ENCODE peak calls at places on chromosomes 13 and 19, in seven cellular contexts. One of them, this sample, is unnamed.

GRCh38 chr19:2578391-2578826 is 102.5 kb downstream of the GADD45B start:
- DNase-seq in GM12878: no peak
- DNase-seq in A549: peak; percentile 42
- DNase-seq in HepG2: no peak
- DNase-seq in IMR-90: peak; percentile 49
- DNase-seq in SK-N-SH: no peak
- DNase-seq in K562: no peak
- DNase-seq in this sample: no peak

GRCh38 chr13:111626371-111627305 is 306.2 kb downstream of the TEX29 start:
- DNase-seq in IMR-90: no peak
- DNase-seq in HepG2: no peak
- DNase-seq in K562: no peak
- DNase-seq in A549: no peak
- DNase-seq in GM12878: no peak
- DNase-seq in SK-N-SH: no peak
- DNase-seq in this sample: no peak

GRCh38 chr19:12790628-12791344 is 500 bp upstream of the JUNB start:
- DNase-seq in SK-N-SH: no peak
- DNase-seq in HepG2: no peak
- DNase-seq in GM12878: no peak
- DNase-seq in IMR-90: no peak
- DNase-seq in K562: no peak
- DNase-seq in A549: no peak
- DNase-seq in this sample: no peak

GRCh38 chr19:4045597-4046361 is 20.9 kb downstream of the ZBTB7A start:
- DNase-seq in K562: no peak
- DNase-seq in HepG2: no peak
- DNase-seq in A549: no peak
- DNase-seq in IMR-90: no peak
- DNase-seq in GM12878: no peak
- DNase-seq in SK-N-SH: no peak
- DNase-seq in this sample: no peak

GRCh38 chr19:38917921-38918491 is 6.0 kb upstream of the CCER2 start:
- DNase-seq in HepG2: peak; percentile 62
- DNase-seq in A549: peak; percentile 90
- DNase-seq in IMR-90: no peak
- DNase-seq in K562: no peak
- DNase-seq in GM12878: no peak
- DNase-seq in SK-N-SH: peak; percentile 65
- DNase-seq in this sample: no peak

GRCh38 chr13:95254341-95254740 is 46.9 kb downstream of the ABCC4 start:
- DNase-seq in K562: no peak
- DNase-seq in GM12878: no peak
- DNase-seq in IMR-90: peak; percentile 39
- DNase-seq in HepG2: no peak
- DNase-seq in A549: no peak
- DNase-seq in SK-N-SH: no peak
- DNase-seq in this sample: no peak

GRCh38 chr19:33558846-33559245 is 37.3 kb upstream of the PEPD start:
- DNase-seq in K562: no peak
- DNase-seq in IMR-90: no peak
- DNase-seq in GM12878: no peak
- DNase-seq in HepG2: no peak
- DNase-seq in A549: no peak
- DNase-seq in SK-N-SH: no peak
- DNase-seq in this sample: no peak

GRCh38 chr19:47897857-47898256 is 11.7 kb upstream of the SULT2A1 start:
- DNase-seq in A549: no peak
- DNase-seq in GM12878: no peak
- DNase-seq in HepG2: no peak
- DNase-seq in IMR-90: no peak
- DNase-seq in K562: no peak
- DNase-seq in SK-N-SH: no peak
- DNase-seq in this sample: no peak

GRCh38 chr19:5903054-5903501 is 512 bp downstream of the NDUFA11 start:
- DNase-seq in IMR-90: peak; percentile 49
- DNase-seq in K562: peak; percentile 45
- DNase-seq in GM12878: no peak
- DNase-seq in HepG2: no peak
- DNase-seq in SK-N-SH: no peak
- DNase-seq in A549: no peak
- DNase-seq in this sample: no peak

GRCh38 chr19:3788991-3789778 is 3.0 kb upstream of the MATK start:
- DNase-seq in IMR-90: no peak
- DNase-seq in K562: no peak
- DNase-seq in SK-N-SH: no peak
- DNase-seq in GM12878: no peak
- DNase-seq in A549: no peak
- DNase-seq in HepG2: no peak
- DNase-seq in this sample: no peak

GRCh38 chr19:3366104-3366760 is at the start of gene NFIC:
- DNase-seq in A549: no peak
- DNase-seq in GM12878: no peak
- DNase-seq in IMR-90: peak; percentile 79
- DNase-seq in SK-N-SH: peak; percentile 84
- DNase-seq in HepG2: no peak
- DNase-seq in K562: peak; percentile 80
- DNase-seq in this sample: no peak

DNA sequence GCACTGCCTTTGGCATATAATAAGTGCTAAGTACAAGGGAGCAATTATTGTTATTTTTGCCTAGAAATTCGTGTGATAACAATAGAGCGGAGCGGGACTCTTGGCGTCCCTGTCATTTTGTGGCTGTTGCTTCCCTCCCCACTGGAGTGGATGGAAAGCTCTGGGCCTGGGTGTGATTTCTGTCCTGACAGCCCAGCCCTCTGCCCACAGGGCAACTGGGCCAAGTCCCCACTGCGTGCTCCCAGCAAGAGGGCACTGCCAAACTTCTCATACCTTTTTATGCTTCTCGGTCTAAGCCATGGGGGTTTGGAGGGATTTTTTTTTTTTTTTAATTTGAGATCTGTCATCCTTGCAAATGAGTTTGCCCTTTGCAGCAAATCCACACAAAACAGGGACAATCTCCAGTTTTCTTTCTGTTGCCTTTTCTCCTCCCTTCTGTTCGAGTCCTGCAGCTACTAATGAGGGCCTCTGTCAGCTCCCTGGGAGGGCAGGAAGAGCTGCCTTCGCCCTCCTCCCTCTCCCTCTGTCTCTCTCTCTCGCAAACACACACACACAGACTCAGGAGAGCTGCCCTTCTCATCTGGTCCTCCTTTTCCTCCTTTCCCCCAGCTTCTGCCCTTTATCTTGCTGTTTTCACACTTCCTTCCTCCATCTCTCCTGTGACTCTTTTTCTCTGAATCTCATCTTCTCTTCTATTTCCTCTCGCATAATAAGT is 103.9 kb downstream of the DNAJC15 start:
- DNase-seq in HepG2: no peak
- DNase-seq in A549: no peak
- DNase-seq in IMR-90: no peak
- DNase-seq in SK-N-SH: no peak
- DNase-seq in GM12878: no peak
- DNase-seq in K562: no peak
- DNase-seq in this sample: no peak
- TF ChIP-seq RFX5 in HepG2: no peak
- TF ChIP-seq RFX5 in A549: no peak
- TF ChIP-seq RFX5 in IMR-90: no peak
- TF ChIP-seq RFX5 in SK-N-SH: no peak
- TF ChIP-seq RFX5 in GM12878: no peak
- TF ChIP-seq RFX5 in K562: no peak
- TF ChIP-seq RFX5 in this sample: no peak

DNA sequence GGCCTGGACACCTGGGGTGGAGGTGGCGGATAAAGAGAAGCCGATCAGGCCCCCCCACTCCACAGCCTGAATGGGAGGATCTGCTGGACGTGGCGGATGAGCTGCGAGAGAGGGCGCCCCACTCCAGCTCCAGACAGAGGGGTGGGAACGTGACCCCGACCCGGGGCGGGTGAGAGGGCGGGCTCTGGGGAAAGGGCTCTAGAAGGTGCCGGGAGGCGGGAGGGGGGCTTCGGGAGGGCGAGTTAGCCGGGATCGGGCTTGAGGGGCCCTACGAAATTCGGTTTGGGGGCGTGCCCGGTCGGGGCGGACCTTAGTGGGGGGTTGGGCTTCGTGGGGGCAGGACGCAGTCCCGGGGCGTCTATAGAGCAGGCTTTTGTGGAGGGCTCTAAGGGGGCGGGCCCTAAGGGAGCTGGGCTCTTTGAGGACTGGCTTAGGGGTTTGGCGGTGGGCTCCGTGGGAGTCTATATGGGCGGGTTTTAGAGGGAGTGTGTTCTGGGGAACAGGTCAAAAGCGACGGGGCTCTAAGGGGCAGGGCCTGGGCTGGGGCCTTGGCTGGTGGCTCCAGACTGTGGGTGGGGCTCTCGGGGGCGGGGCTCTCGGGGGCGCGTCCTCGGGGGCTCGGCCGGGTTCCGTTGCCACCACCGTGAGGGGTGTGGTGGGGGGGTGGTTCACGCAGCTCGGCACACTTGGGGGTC is 4.1 kb upstream of the NANOS3 start:
- DNase-seq in K562: peak; percentile 92
- DNase-seq in IMR-90: no peak
- DNase-seq in A549: peak; percentile 71
- DNase-seq in SK-N-SH: peak; percentile 43
- DNase-seq in GM12878: no peak
- DNase-seq in HepG2: no peak
- DNase-seq in this sample: no peak
- TF ChIP-seq RFX5 in K562: no peak
- TF ChIP-seq RFX5 in IMR-90: no peak
- TF ChIP-seq RFX5 in A549: no peak
- TF ChIP-seq RFX5 in SK-N-SH: no peak
- TF ChIP-seq RFX5 in GM12878: no peak
- TF ChIP-seq RFX5 in HepG2: no peak
- TF ChIP-seq RFX5 in this sample: no peak

GRCh38 chr13:96903085-96903484 is 91.2 kb downstream of the OXGR1 start:
- DNase-seq in GM12878: no peak
- DNase-seq in A549: no peak
- DNase-seq in IMR-90: no peak
- DNase-seq in K562: no peak
- DNase-seq in HepG2: no peak
- DNase-seq in SK-N-SH: no peak
- DNase-seq in this sample: no peak

GRCh38 chr13:96898855-96899254 is 95.4 kb downstream of the OXGR1 start:
- DNase-seq in IMR-90: no peak
- DNase-seq in K562: no peak
- DNase-seq in SK-N-SH: no peak
- DNase-seq in HepG2: no peak
- DNase-seq in A549: no peak
- DNase-seq in GM12878: no peak
- DNase-seq in this sample: no peak

GRCh38 chr13:96900992-96901391 is 93.3 kb downstream of the OXGR1 start:
- DNase-seq in SK-N-SH: peak; percentile 13
- DNase-seq in A549: no peak
- DNase-seq in GM12878: no peak
- DNase-seq in K562: no peak
- DNase-seq in IMR-90: no peak
- DNase-seq in HepG2: no peak
- DNase-seq in this sample: no peak

GRCh38 chr13:96899946-96900345 is 94.3 kb downstream of the OXGR1 start:
- DNase-seq in IMR-90: no peak
- DNase-seq in HepG2: no peak
- DNase-seq in GM12878: no peak
- DNase-seq in K562: no peak
- DNase-seq in SK-N-SH: no peak
- DNase-seq in A549: no peak
- DNase-seq in this sample: no peak

GRCh38 chr13:96898212-96898611 is 96.1 kb downstream of the OXGR1 start:
- DNase-seq in IMR-90: no peak
- DNase-seq in GM12878: no peak
- DNase-seq in SK-N-SH: no peak
- DNase-seq in A549: no peak
- DNase-seq in K562: no peak
- DNase-seq in HepG2: no peak
- DNase-seq in this sample: no peak
- TF ChIP-seq RFX5 in IMR-90: no peak
- TF ChIP-seq RFX5 in GM12878: no peak
- TF ChIP-seq RFX5 in SK-N-SH: no peak
- TF ChIP-seq RFX5 in A549: no peak
- TF ChIP-seq RFX5 in K562: no peak
- TF ChIP-seq RFX5 in HepG2: no peak
- TF ChIP-seq RFX5 in this sample: no peak

DNA sequence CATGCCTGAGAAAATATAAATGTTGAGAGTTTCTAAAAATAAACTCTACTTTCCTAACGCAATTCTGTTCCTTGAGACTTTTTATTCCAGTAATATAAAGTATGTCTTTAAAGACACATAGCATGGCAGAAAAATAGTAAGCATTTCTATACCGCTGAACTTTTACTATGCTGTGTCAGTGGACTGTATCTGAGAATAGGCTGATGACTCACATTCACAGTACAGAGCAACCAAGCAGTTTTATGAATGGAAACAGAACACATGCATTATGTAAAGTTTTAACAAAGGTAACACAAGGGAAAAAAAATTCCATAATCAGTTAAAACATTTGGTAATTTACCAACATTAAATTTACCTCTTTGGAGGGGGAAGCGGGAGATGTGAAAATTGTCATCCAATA is 38.4 kb downstream of the ZDHHC20 start:
- DNase-seq in GM12878: no peak
- DNase-seq in SK-N-SH: no peak
- DNase-seq in IMR-90: peak; percentile 58
- DNase-seq in HepG2: no peak
- DNase-seq in K562: no peak
- DNase-seq in A549: no peak
- DNase-seq in this sample: no peak
- TF ChIP-seq RFX5 in GM12878: no peak
- TF ChIP-seq RFX5 in SK-N-SH: no peak
- TF ChIP-seq RFX5 in IMR-90: no peak
- TF ChIP-seq RFX5 in HepG2: no peak
- TF ChIP-seq RFX5 in K562: no peak
- TF ChIP-seq RFX5 in A549: no peak
- TF ChIP-seq RFX5 in this sample: no peak

DNA sequence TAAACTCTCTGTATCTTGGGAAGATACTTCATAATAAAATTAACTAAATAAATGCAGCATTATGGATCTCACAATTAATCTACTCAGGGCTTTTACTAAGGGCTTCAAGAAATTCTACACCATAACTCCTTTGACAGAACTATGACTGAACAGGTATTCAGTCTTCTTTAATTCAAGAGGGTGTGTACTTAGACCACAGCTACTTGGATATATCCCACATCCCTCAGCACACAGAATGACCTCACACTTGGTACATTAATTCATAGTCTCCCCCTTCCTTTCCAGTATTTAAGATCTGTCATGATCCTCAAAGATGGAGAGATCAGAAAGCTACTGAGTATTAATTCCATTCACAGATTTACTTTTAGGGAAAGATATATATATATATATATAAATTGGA is 11.6 kb downstream of the DIAPH3 start:
- DNase-seq in GM12878: no peak
- DNase-seq in A549: no peak
- DNase-seq in SK-N-SH: no peak
- DNase-seq in IMR-90: peak; percentile 15
- DNase-seq in HepG2: no peak
- DNase-seq in K562: no peak
- DNase-seq in this sample: no peak
- TF ChIP-seq RFX5 in GM12878: no peak
- TF ChIP-seq RFX5 in A549: no peak
- TF ChIP-seq RFX5 in SK-N-SH: no peak
- TF ChIP-seq RFX5 in IMR-90: no peak
- TF ChIP-seq RFX5 in HepG2: no peak
- TF ChIP-seq RFX5 in K562: no peak
- TF ChIP-seq RFX5 in this sample: no peak